ENCODE peak calls at places on chromosomes 7 and 10, in nine cellular contexts. L is pons, J is Peyer's patch, W is testis, D is AG08396, V is SW 1271, H is Right ventricle myocardium superior, Y is left ventricle myocardium inferior, M is GM10248. P is an unnamed sample.
A peak's percentile ranks its signal among the peaks of the same experiment; 100 is the strongest.

GRCh38 chr10:52566471-52567246 is 205.9 kb downstream of the MBL2 start:
- DNase-seq in L (peak; percentile 5), J (no peak), W (no peak), D (peak; percentile 21), V (peak; percentile 14), H (no peak), Y (no peak), M (no peak), P (peak; percentile 19)

GRCh38 chr10:87734987-87735827 is 75.5 kb downstream of the PAPSS2 start:
- DNase-seq in L (peak; percentile 48), J (no peak), W (peak; percentile 32), D (peak; percentile 41), V (peak; percentile 32), H (no peak), Y (no peak), M (peak; percentile 61), P (peak; percentile 59)

GRCh38 chr7:143434660-143435059 is 8.6 kb upstream of the TAS2R60 start:
- DNase-seq in L (no peak), J (peak; percentile 69), W (no peak), D (peak; percentile 58), V (no peak), H (peak; percentile 71), Y (peak; percentile 58), M (no peak), P (no peak)

GRCh38 chr10:106830466-106830865 is 334.0 kb downstream of the SORCS1 start:
- DNase-seq in L (no peak), J (no peak), W (no peak), D (no peak), V (no peak), H (no peak), Y (no peak), M (no peak), P (no peak)

GRCh38 chr7:79386688-79387422 is 66.6 kb downstream of the MAGI2 start:
- DNase-seq in L (no peak), J (no peak), W (no peak), D (peak; percentile 8), V (no peak), H (no peak), Y (no peak), M (no peak), P (peak; percentile 0)

GRCh38 chr10:32050145-32050544 is 6.1 kb downstream of the KIF5B start:
- DNase-seq in L (peak; percentile 25), J (no peak), W (no peak), D (no peak), V (no peak), H (no peak), Y (no peak), M (no peak), P (no peak)

GRCh38 chr10:31020128-31020527 is 11.5 kb downstream of the ZNF438 start:
- DNase-seq in L (no peak), J (no peak), W (peak; percentile 28), D (no peak), V (no peak), H (no peak), Y (no peak), M (no peak), P (no peak)

GRCh38 chr7:27082171-27082570 is 13.6 kb downstream of the HOXA1 start:
- DNase-seq in L (no peak), J (no peak), W (no peak), D (no peak), V (peak; percentile 7), H (no peak), Y (no peak), M (no peak), P (no peak)

GRCh38 chr10:45100429-45100828 is 99.7 kb downstream of the ZNF22 start:
- DNase-seq in L (no peak), J (no peak), W (no peak), D (no peak), V (no peak), H (no peak), Y (no peak), M (no peak), P (no peak)

GRCh38 chr10:61609609-61610166 is 53.0 kb upstream of the CABCOCO1 start:
- DNase-seq in L (no peak), J (no peak), W (no peak), D (no peak), V (no peak), H (no peak), Y (no peak), M (no peak), P (no peak)

GRCh38 chr10:118504044-118504944 is 91.2 kb downstream of the PRLHR start:
- DNase-seq in L (no peak), J (peak; percentile 61), W (no peak), D (peak; percentile 32), V (peak; percentile 73), H (no peak), Y (no peak), M (no peak), P (peak; percentile 5)

GRCh38 chr10:79286318-79286951 is 60.8 kb upstream of the PPIF start:
- DNase-seq in L (peak; percentile 70), J (peak; percentile 96), W (peak; percentile 72), D (no peak), V (no peak), H (peak; percentile 90), Y (peak; percentile 75), M (peak; percentile 95), P (no peak)

GRCh38 chr10:1938317-1938716 is 201.0 kb upstream of the ADARB2 start:
- DNase-seq in L (no peak), J (no peak), W (no peak), D (no peak), V (no peak), H (no peak), Y (no peak), M (no peak), P (no peak)

GRCh38 chr7:50166997-50167961 is 74.2 kb upstream of the ZPBP start:
- DNase-seq in L (no peak), J (no peak), W (no peak), D (no peak), V (no peak), H (no peak), Y (no peak), M (peak; percentile 37), P (no peak)

GRCh38 chr10:61937631-61938284 is 36.3 kb downstream of the ARID5B start:
- DNase-seq in L (no peak), J (no peak), W (no peak), D (no peak), V (no peak), H (no peak), Y (no peak), M (no peak), P (no peak)

GRCh38 chr7:80827238-80827633 is 91.6 kb downstream of the SEMA3C start:
- DNase-seq in L (no peak), J (no peak), W (no peak), D (no peak), V (no peak), H (no peak), Y (no peak), M (no peak), P (no peak)

GRCh38 chr10:88979603-88980002 is 11.0 kb upstream of the FAS start:
- DNase-seq in L (no peak), J (no peak), W (no peak), D (no peak), V (no peak), H (no peak), Y (no peak), M (no peak), P (no peak)

P was measured in HTR-8/SVneo.